ENCODE peak calls at places on chromosome 13, in four cellular contexts. Y is cardiac muscle cell, W is esophagus squamous epithelium, U is mammary epithelial cell. B is an unnamed sample.

GRCh38 chr13:99813346-99814095 is 158.0 kb downstream of the ZIC5 start:
- DNase-seq in W (no peak), U (no peak), Y (no peak), B (no peak)

GRCh38 chr13:19171563-19171962 is 10.1 kb downstream of the TUBA3C start:
- DNase-seq in U (no peak), W (no peak), Y (no peak), B (no peak)

GRCh38 chr13:84399320-84400085 is 517.2 kb upstream of the SLITRK1 start:
- DNase-seq in W (no peak), Y (no peak), U (no peak), B (no peak)

GRCh38 chr13:111866731-111867245 is 200.2 kb upstream of the SOX1 start:
- DNase-seq in Y (no peak), U (no peak), W (no peak), B (no peak)

GRCh38 chr13:109271991-109272454 is 514.4 kb downstream of the IRS2 start:
- DNase-seq in U (peak; percentile 72), Y (no peak), W (no peak), B (no peak)

GRCh38 chr13:49502954-49503353 is 7.2 kb downstream of the PHF11 start:
- DNase-seq in U (no peak), Y (peak; percentile 85), W (no peak), B (no peak)

GRCh38 chr13:51425410-51426042 is 27.3 kb downstream of the INTS6 start:
- DNase-seq in W (no peak), U (no peak), Y (peak; percentile 67), B (no peak)

GRCh38 chr13:45215392-45216077 is 14.7 kb upstream of the KCTD4 start:
- DNase-seq in W (no peak), Y (no peak), U (no peak), B (no peak)

GRCh38 chr13:22061371-22061805 is 390.5 kb downstream of the FGF9 start:
- DNase-seq in Y (no peak), W (no peak), U (no peak), B (no peak)

GRCh38 chr13:20414475-20415287 is 111.0 kb downstream of the CRYL1 start:
- DNase-seq in W (no peak), U (no peak), Y (no peak), B (no peak)

GRCh38 chr13:58843567-58843966 is 1212.0 kb downstream of the PCDH17 start:
- DNase-seq in U (no peak), Y (no peak), W (no peak), B (no peak)

GRCh38 chr13:26653310-26653709 is 95.8 kb downstream of the WASF3 start:
- DNase-seq in U (peak; percentile 50), Y (peak; percentile 8), W (no peak), B (no peak)

GRCh38 chr13:50643055-50643454 is 200.4 kb downstream of the DLEU7 start:
- DNase-seq in U (no peak), W (no peak), Y (no peak), B (no peak)

GRCh38 chr13:98915563-98916348 is 62.1 kb downstream of the DOCK9 start:
- DNase-seq in Y (no peak), W (no peak), U (no peak), B (no peak)

GRCh38 chr13:113751491-113751890 is 7.5 kb upstream of the TMEM255B start:
- DNase-seq in Y (no peak), W (no peak), U (no peak), B (no peak)

GRCh38 chr13:20713751-20714150 is 10.3 kb downstream of the IL17D start:
- DNase-seq in W (no peak), Y (peak; percentile 52), U (no peak), B (no peak)

GRCh38 chr13:101490400-101491015 is 38.0 kb downstream of the ITGBL1 start:
- DNase-seq in Y (no peak), W (no peak), U (peak; percentile 80), B (no peak)

GRCh38 chr13:25179810-25180437 is 7.8 kb upstream of the AMER2 start:
- DNase-seq in W (no peak), Y (peak; percentile 3), U (no peak), B (no peak)

GRCh38 chr13:33509642-33510229 is 224.2 kb upstream of the STARD13 start:
- DNase-seq in U (no peak), Y (peak; percentile 58), W (no peak), B (no peak)

GRCh38 chr13:93689333-93689732 is 462.7 kb downstream of the GPC6 start:
- DNase-seq in U (no peak), W (no peak), Y (no peak), B (no peak)

GRCh38 chr13:72221276-72221962 is 354.4 kb upstream of the DACH1 start:
- DNase-seq in W (no peak), U (peak; percentile 46), Y (peak; percentile 1), B (no peak)

GRCh38 chr13:100597253-100597652 is 8.7 kb upstream of the GGACT start:
- DNase-seq in U (no peak), Y (no peak), W (no peak), B (no peak)

GRCh38 chr13:33230178-33230881 is 55.2 kb downstream of the STARD13 start:
- DNase-seq in W (no peak), U (no peak), Y (peak; percentile 63), B (no peak)

GRCh38 chr13:112587359-112587766 is 590 bp downstream of the TUBGCP3 start:
- DNase-seq in W (no peak), U (peak; percentile 75), Y (peak; percentile 90), B (peak; percentile 60)

GRCh38 chr13:33277946-33278345 is 7.6 kb downstream of the STARD13 start:
- DNase-seq in Y (peak; percentile 80), U (no peak), W (no peak), B (no peak)

GRCh38 chr13:48801255-48801654 is 147.5 kb downstream of the CYSLTR2 start:
- DNase-seq in U (no peak), Y (no peak), W (no peak), B (no peak)

DNA sequence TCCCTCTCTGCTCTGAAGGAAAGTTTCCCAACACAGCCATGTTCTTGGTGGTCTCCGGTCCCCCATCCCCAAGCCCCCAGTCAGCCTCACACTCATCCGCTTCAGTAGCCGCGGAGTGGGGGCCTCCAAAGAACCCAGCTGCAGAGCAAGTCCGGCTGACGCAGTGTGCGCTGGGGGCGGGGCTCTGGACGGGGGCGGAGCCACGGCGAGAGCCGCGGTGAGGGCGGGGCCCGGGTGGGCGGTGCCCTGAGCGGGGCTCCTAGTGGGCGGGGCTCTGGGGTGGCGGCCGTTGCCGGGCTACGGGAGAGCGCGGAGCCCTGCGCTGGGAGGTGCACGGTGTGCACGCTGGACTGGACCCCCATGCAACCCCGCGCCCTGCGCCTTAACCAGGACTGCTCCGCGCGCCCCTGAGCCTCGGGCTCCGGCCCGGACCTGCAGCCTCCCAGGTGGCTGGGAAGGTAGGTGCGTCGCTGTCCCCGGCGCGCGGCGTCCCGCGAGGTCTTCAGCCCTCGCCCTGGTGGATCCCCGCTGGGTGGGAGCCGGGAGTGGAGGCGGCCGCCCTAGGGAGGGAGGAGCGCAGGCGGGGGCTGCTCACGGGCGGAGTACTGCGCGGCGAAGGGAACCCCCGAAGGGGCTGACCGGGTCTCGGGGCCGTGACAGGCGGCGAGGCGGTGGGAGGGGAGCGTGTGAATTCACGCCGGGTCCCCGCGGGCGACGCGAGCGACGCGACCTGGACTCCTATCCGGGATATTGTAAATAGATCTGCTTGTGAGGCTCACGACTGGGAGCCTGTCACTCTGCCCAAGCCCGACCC is 9.1 kb downstream of the TNFRSF19 start:
- DNase-seq in Y (peak; percentile 90), W (peak; percentile 51), U (peak; percentile 82), B (peak; percentile 39)
- H3K27ac ChIP-seq in Y (peak overlapping the region; percentile 67), W (peak overlapping the region; percentile 98), U (peak overlapping the region; percentile 39), B (no peak overlapping the region)

GRCh38 chr13:30746816-30747215 is 11.5 kb downstream of the ALOX5AP start:
- DNase-seq in U (no peak), Y (no peak), W (no peak), B (no peak)
- H3K4me1 ChIP-seq in U (peaks cover 27% of the 10 kb centered on the region), Y (peaks cover 38% of the 10 kb centered on the region), W (peaks cover 43% of the 10 kb centered on the region), B (peaks cover 52% of the 10 kb centered on the region)

DNA sequence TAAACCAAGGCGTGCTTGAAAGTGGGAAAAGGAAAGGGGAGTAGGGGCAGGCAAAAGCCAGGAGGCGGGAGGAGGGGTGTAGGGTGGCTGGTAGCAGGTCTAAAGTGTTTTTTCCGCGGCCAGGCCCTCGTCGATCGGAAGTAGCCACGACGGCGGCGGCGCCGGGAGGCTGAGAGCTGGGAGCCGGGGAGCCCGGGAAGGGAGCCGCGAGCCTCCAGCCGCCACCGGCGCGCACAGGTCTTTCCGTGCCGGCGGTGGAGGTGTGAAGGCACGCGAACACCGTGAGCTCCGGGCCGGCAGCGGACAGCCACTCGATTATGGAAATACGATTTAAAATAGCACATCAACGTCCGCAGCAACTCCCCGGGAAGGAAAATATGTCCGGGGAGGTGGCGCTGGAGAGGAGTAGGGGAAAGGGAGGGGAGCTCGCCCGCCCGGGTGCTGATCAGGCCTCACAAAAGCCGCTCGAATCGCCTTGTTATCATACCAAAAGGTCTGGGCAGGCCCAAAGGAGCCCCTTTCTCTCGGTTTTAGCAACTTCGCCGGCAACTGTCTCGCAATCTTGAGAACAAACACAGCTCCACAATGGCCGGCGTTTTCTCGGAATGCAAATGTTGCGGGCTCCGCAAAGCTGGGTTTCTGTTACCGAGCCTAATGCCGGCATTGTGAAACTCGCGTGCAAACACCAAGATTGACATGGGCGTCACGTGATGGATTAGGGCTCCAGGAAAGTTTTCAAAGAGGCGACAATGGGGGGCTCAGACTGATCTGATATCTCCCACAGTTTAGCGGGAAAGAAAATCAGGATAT is 2.9 kb upstream of the PCDH8 start:
- DNase-seq in Y (peak; percentile 49), W (no peak), U (no peak), B (no peak)
- TF ChIP-seq CTCF in Y (no peak), W (no peak), U (no peak), B (no peak)

GRCh38 chr13:97281028-97281427 is 58.9 kb downstream of the MBNL2 start:
- DNase-seq in U (no peak), W (no peak), Y (no peak), B (no peak)
- H3K27ac ChIP-seq in U (peak overlapping the region; percentile 93), W (peak overlapping the region; percentile 79), Y (no peak overlapping the region), B (peak overlapping the region; percentile 89)